ENCODE peak calls at places on chromosomes 13 and 19, in eight cellular contexts. One of them, this sample, is unnamed.

GRCh38 chr19:35559781-35560180 is 3.7 kb downstream of the ATP4A start:
- DNase-seq in T-helper 17 cell: no peak
- DNase-seq in anterior cingulate cortex: no peak
- DNase-seq in NCI-H510A treated with DMSO at 0.1 percent for 48 hours: no peak
- DNase-seq in AG09309: no peak
- DNase-seq in A172: no peak
- DNase-seq in choroid plexus epithelial cell: no peak
- DNase-seq in stimulated activated CD8-positive, alpha-beta memory T cell treated with anti-CD3 and anti-CD28 coated beads, Interleukin-15, amount 100 ng/mL, for 1 hour: no peak
- DNase-seq in this sample: no peak

GRCh38 chr19:7673995-7674667 is 2.8 kb upstream of the MCEMP1 start:
- DNase-seq in T-helper 17 cell: no peak
- DNase-seq in anterior cingulate cortex: peak
- DNase-seq in NCI-H510A treated with DMSO at 0.1 percent for 48 hours: peak
- DNase-seq in AG09309: no peak
- DNase-seq in A172: peak
- DNase-seq in choroid plexus epithelial cell: peak
- DNase-seq in stimulated activated CD8-positive, alpha-beta memory T cell treated with anti-CD3 and anti-CD28 coated beads, Interleukin-15, amount 100 ng/mL, for 1 hour: no peak
- DNase-seq in this sample: peak

GRCh38 chr13:106061781-106062180 is 473.7 kb downstream of the EFNB2 start:
- DNase-seq in T-helper 17 cell: no peak
- DNase-seq in anterior cingulate cortex: no peak
- DNase-seq in NCI-H510A treated with DMSO at 0.1 percent for 48 hours: no peak
- DNase-seq in AG09309: no peak
- DNase-seq in A172: no peak
- DNase-seq in choroid plexus epithelial cell: no peak
- DNase-seq in stimulated activated CD8-positive, alpha-beta memory T cell treated with anti-CD3 and anti-CD28 coated beads, Interleukin-15, amount 100 ng/mL, for 1 hour: no peak
- DNase-seq in this sample: no peak

GRCh38 chr13:71865858-71866172 is 1.2 kb downstream of the DACH1 start:
- DNase-seq in T-helper 17 cell: no peak
- DNase-seq in anterior cingulate cortex: no peak
- DNase-seq in NCI-H510A treated with DMSO at 0.1 percent for 48 hours: no peak
- DNase-seq in AG09309: no peak
- DNase-seq in A172: no peak
- DNase-seq in choroid plexus epithelial cell: no peak
- DNase-seq in stimulated activated CD8-positive, alpha-beta memory T cell treated with anti-CD3 and anti-CD28 coated beads, Interleukin-15, amount 100 ng/mL, for 1 hour: no peak
- DNase-seq in this sample: peak

GRCh38 chr13:48411281-48412099 is 1.4 kb downstream of the LPAR6 start:
- DNase-seq in T-helper 17 cell: no peak
- DNase-seq in anterior cingulate cortex: no peak
- DNase-seq in NCI-H510A treated with DMSO at 0.1 percent for 48 hours: no peak
- DNase-seq in AG09309: no peak
- DNase-seq in A172: peak
- DNase-seq in choroid plexus epithelial cell: peak
- DNase-seq in stimulated activated CD8-positive, alpha-beta memory T cell treated with anti-CD3 and anti-CD28 coated beads, Interleukin-15, amount 100 ng/mL, for 1 hour: no peak
- DNase-seq in this sample: peak

GRCh38 chr13:73782781-73783180 is 351.4 kb downstream of the KLF12 start:
- DNase-seq in T-helper 17 cell: no peak
- DNase-seq in anterior cingulate cortex: no peak
- DNase-seq in NCI-H510A treated with DMSO at 0.1 percent for 48 hours: no peak
- DNase-seq in AG09309: no peak
- DNase-seq in A172: no peak
- DNase-seq in choroid plexus epithelial cell: peak
- DNase-seq in stimulated activated CD8-positive, alpha-beta memory T cell treated with anti-CD3 and anti-CD28 coated beads, Interleukin-15, amount 100 ng/mL, for 1 hour: no peak
- DNase-seq in this sample: no peak

GRCh38 chr13:75414036-75414827 is 67.7 kb downstream of the TBC1D4 start:
- DNase-seq in T-helper 17 cell: no peak
- DNase-seq in anterior cingulate cortex: no peak
- DNase-seq in NCI-H510A treated with DMSO at 0.1 percent for 48 hours: no peak
- DNase-seq in AG09309: no peak
- DNase-seq in A172: no peak
- DNase-seq in choroid plexus epithelial cell: no peak
- DNase-seq in stimulated activated CD8-positive, alpha-beta memory T cell treated with anti-CD3 and anti-CD28 coated beads, Interleukin-15, amount 100 ng/mL, for 1 hour: no peak
- DNase-seq in this sample: no peak

GRCh38 chr13:44790289-44790688 is 199.0 kb downstream of the NUFIP1 start:
- DNase-seq in T-helper 17 cell: no peak
- DNase-seq in anterior cingulate cortex: no peak
- DNase-seq in NCI-H510A treated with DMSO at 0.1 percent for 48 hours: no peak
- DNase-seq in AG09309: no peak
- DNase-seq in A172: no peak
- DNase-seq in choroid plexus epithelial cell: no peak
- DNase-seq in stimulated activated CD8-positive, alpha-beta memory T cell treated with anti-CD3 and anti-CD28 coated beads, Interleukin-15, amount 100 ng/mL, for 1 hour: no peak
- DNase-seq in this sample: no peak

GRCh38 chr19:11324079-11324661 is 15.3 kb downstream of the RAB3D start:
- DNase-seq in T-helper 17 cell: no peak
- DNase-seq in anterior cingulate cortex: peak
- DNase-seq in NCI-H510A treated with DMSO at 0.1 percent for 48 hours: peak
- DNase-seq in AG09309: peak
- DNase-seq in A172: peak
- DNase-seq in choroid plexus epithelial cell: peak
- DNase-seq in stimulated activated CD8-positive, alpha-beta memory T cell treated with anti-CD3 and anti-CD28 coated beads, Interleukin-15, amount 100 ng/mL, for 1 hour: no peak
- DNase-seq in this sample: peak

GRCh38 chr13:25725104-25725503 is 326.7 kb downstream of the SHISA2 start:
- DNase-seq in T-helper 17 cell: no peak
- DNase-seq in anterior cingulate cortex: no peak
- DNase-seq in NCI-H510A treated with DMSO at 0.1 percent for 48 hours: no peak
- DNase-seq in AG09309: no peak
- DNase-seq in A172: no peak
- DNase-seq in choroid plexus epithelial cell: no peak
- DNase-seq in stimulated activated CD8-positive, alpha-beta memory T cell treated with anti-CD3 and anti-CD28 coated beads, Interleukin-15, amount 100 ng/mL, for 1 hour: no peak
- DNase-seq in this sample: no peak

GRCh38 chr19:55321466-55321865 is 3.7 kb downstream of the TMEM150B start:
- DNase-seq in T-helper 17 cell: no peak
- DNase-seq in anterior cingulate cortex: no peak
- DNase-seq in NCI-H510A treated with DMSO at 0.1 percent for 48 hours: no peak
- DNase-seq in AG09309: no peak
- DNase-seq in A172: no peak
- DNase-seq in choroid plexus epithelial cell: no peak
- DNase-seq in stimulated activated CD8-positive, alpha-beta memory T cell treated with anti-CD3 and anti-CD28 coated beads, Interleukin-15, amount 100 ng/mL, for 1 hour: no peak
- DNase-seq in this sample: no peak

GRCh38 chr19:54418030-54418929 is 3.0 kb downstream of the TTYH1 start:
- DNase-seq in T-helper 17 cell: no peak
- DNase-seq in anterior cingulate cortex: peak
- DNase-seq in NCI-H510A treated with DMSO at 0.1 percent for 48 hours: no peak
- DNase-seq in AG09309: no peak
- DNase-seq in A172: peak
- DNase-seq in choroid plexus epithelial cell: peak
- DNase-seq in stimulated activated CD8-positive, alpha-beta memory T cell treated with anti-CD3 and anti-CD28 coated beads, Interleukin-15, amount 100 ng/mL, for 1 hour: no peak
- DNase-seq in this sample: peak

GRCh38 chr13:32530841-32531253 is 7.7 kb downstream of the N4BP2L2 start:
- DNase-seq in T-helper 17 cell: no peak
- DNase-seq in anterior cingulate cortex: no peak
- DNase-seq in NCI-H510A treated with DMSO at 0.1 percent for 48 hours: no peak
- DNase-seq in AG09309: peak
- DNase-seq in A172: no peak
- DNase-seq in choroid plexus epithelial cell: peak
- DNase-seq in stimulated activated CD8-positive, alpha-beta memory T cell treated with anti-CD3 and anti-CD28 coated beads, Interleukin-15, amount 100 ng/mL, for 1 hour: no peak
- DNase-seq in this sample: peak

GRCh38 chr19:7861619-7862412 is 12.4 kb downstream of the PRR36 start:
- DNase-seq in T-helper 17 cell: no peak
- DNase-seq in anterior cingulate cortex: no peak
- DNase-seq in NCI-H510A treated with DMSO at 0.1 percent for 48 hours: no peak
- DNase-seq in AG09309: no peak
- DNase-seq in A172: no peak
- DNase-seq in choroid plexus epithelial cell: no peak
- DNase-seq in stimulated activated CD8-positive, alpha-beta memory T cell treated with anti-CD3 and anti-CD28 coated beads, Interleukin-15, amount 100 ng/mL, for 1 hour: no peak
- DNase-seq in this sample: no peak

GRCh38 chr13:111295896-111296295 is 24.5 kb upstream of the TEX29 start:
- DNase-seq in T-helper 17 cell: no peak
- DNase-seq in anterior cingulate cortex: no peak
- DNase-seq in NCI-H510A treated with DMSO at 0.1 percent for 48 hours: no peak
- DNase-seq in AG09309: no peak
- DNase-seq in A172: no peak
- DNase-seq in choroid plexus epithelial cell: no peak
- DNase-seq in stimulated activated CD8-positive, alpha-beta memory T cell treated with anti-CD3 and anti-CD28 coated beads, Interleukin-15, amount 100 ng/mL, for 1 hour: no peak
- DNase-seq in this sample: no peak

GRCh38 chr13:112032186-112032835 is 34.6 kb upstream of the SOX1 start:
- DNase-seq in T-helper 17 cell: no peak
- DNase-seq in anterior cingulate cortex: no peak
- DNase-seq in NCI-H510A treated with DMSO at 0.1 percent for 48 hours: peak
- DNase-seq in AG09309: no peak
- DNase-seq in A172: no peak
- DNase-seq in choroid plexus epithelial cell: no peak
- DNase-seq in stimulated activated CD8-positive, alpha-beta memory T cell treated with anti-CD3 and anti-CD28 coated beads, Interleukin-15, amount 100 ng/mL, for 1 hour: no peak
- DNase-seq in this sample: peak

GRCh38 chr19:56678205-56678604 is 6.6 kb upstream of the ZNF835 start:
- DNase-seq in T-helper 17 cell: no peak
- DNase-seq in anterior cingulate cortex: peak
- DNase-seq in NCI-H510A treated with DMSO at 0.1 percent for 48 hours: no peak
- DNase-seq in AG09309: no peak
- DNase-seq in A172: no peak
- DNase-seq in choroid plexus epithelial cell: no peak
- DNase-seq in stimulated activated CD8-positive, alpha-beta memory T cell treated with anti-CD3 and anti-CD28 coated beads, Interleukin-15, amount 100 ng/mL, for 1 hour: no peak
- DNase-seq in this sample: no peak

GRCh38 chr13:31207630-31208549 is 8.1 kb downstream of the B3GLCT start:
- DNase-seq in T-helper 17 cell: no peak
- DNase-seq in anterior cingulate cortex: peak
- DNase-seq in NCI-H510A treated with DMSO at 0.1 percent for 48 hours: no peak
- DNase-seq in AG09309: no peak
- DNase-seq in A172: no peak
- DNase-seq in choroid plexus epithelial cell: peak
- DNase-seq in stimulated activated CD8-positive, alpha-beta memory T cell treated with anti-CD3 and anti-CD28 coated beads, Interleukin-15, amount 100 ng/mL, for 1 hour: no peak
- DNase-seq in this sample: peak

GRCh38 chr19:44848036-44848804 is 2.1 kb downstream of the NECTIN2 start:
- DNase-seq in T-helper 17 cell: no peak
- DNase-seq in anterior cingulate cortex: no peak
- DNase-seq in NCI-H510A treated with DMSO at 0.1 percent for 48 hours: no peak
- DNase-seq in AG09309: no peak
- DNase-seq in A172: no peak
- DNase-seq in choroid plexus epithelial cell: peak
- DNase-seq in stimulated activated CD8-positive, alpha-beta memory T cell treated with anti-CD3 and anti-CD28 coated beads, Interleukin-15, amount 100 ng/mL, for 1 hour: no peak
- DNase-seq in this sample: peak

GRCh38 chr13:23578411-23579071 is 8.3 kb downstream of the TNFRSF19 start:
- DNase-seq in T-helper 17 cell: peak
- DNase-seq in anterior cingulate cortex: peak
- DNase-seq in NCI-H510A treated with DMSO at 0.1 percent for 48 hours: peak
- DNase-seq in AG09309: no peak
- DNase-seq in A172: peak
- DNase-seq in choroid plexus epithelial cell: peak
- DNase-seq in stimulated activated CD8-positive, alpha-beta memory T cell treated with anti-CD3 and anti-CD28 coated beads, Interleukin-15, amount 100 ng/mL, for 1 hour: no peak
- DNase-seq in this sample: peak

GRCh38 chr13:57634829-57635165 is 3.3 kb downstream of the PCDH17 start:
- DNase-seq in T-helper 17 cell: no peak
- DNase-seq in anterior cingulate cortex: no peak
- DNase-seq in NCI-H510A treated with DMSO at 0.1 percent for 48 hours: no peak
- DNase-seq in AG09309: no peak
- DNase-seq in A172: no peak
- DNase-seq in choroid plexus epithelial cell: no peak
- DNase-seq in stimulated activated CD8-positive, alpha-beta memory T cell treated with anti-CD3 and anti-CD28 coated beads, Interleukin-15, amount 100 ng/mL, for 1 hour: no peak
- DNase-seq in this sample: no peak

GRCh38 chr13:92573467-92574057 is 653.0 kb upstream of the GPC6 start:
- DNase-seq in T-helper 17 cell: no peak
- DNase-seq in anterior cingulate cortex: no peak
- DNase-seq in NCI-H510A treated with DMSO at 0.1 percent for 48 hours: no peak
- DNase-seq in AG09309: no peak
- DNase-seq in A172: peak
- DNase-seq in choroid plexus epithelial cell: peak
- DNase-seq in stimulated activated CD8-positive, alpha-beta memory T cell treated with anti-CD3 and anti-CD28 coated beads, Interleukin-15, amount 100 ng/mL, for 1 hour: no peak
- DNase-seq in this sample: peak

GRCh38 chr13:99873141-99873540 is 98.4 kb downstream of the ZIC5 start:
- DNase-seq in T-helper 17 cell: no peak
- DNase-seq in anterior cingulate cortex: no peak
- DNase-seq in NCI-H510A treated with DMSO at 0.1 percent for 48 hours: no peak
- DNase-seq in AG09309: no peak
- DNase-seq in A172: no peak
- DNase-seq in choroid plexus epithelial cell: no peak
- DNase-seq in stimulated activated CD8-positive, alpha-beta memory T cell treated with anti-CD3 and anti-CD28 coated beads, Interleukin-15, amount 100 ng/mL, for 1 hour: no peak
- DNase-seq in this sample: no peak

GRCh38 chr19:12365094-12365371 is 450 bp downstream of the ZNF442 start:
- DNase-seq in T-helper 17 cell: no peak
- DNase-seq in anterior cingulate cortex: no peak
- DNase-seq in NCI-H510A treated with DMSO at 0.1 percent for 48 hours: no peak
- DNase-seq in AG09309: no peak
- DNase-seq in A172: peak
- DNase-seq in choroid plexus epithelial cell: peak
- DNase-seq in stimulated activated CD8-positive, alpha-beta memory T cell treated with anti-CD3 and anti-CD28 coated beads, Interleukin-15, amount 100 ng/mL, for 1 hour: no peak
- DNase-seq in this sample: no peak

GRCh38 chr13:99806671-99807070 is 164.9 kb downstream of the ZIC5 start:
- DNase-seq in T-helper 17 cell: no peak
- DNase-seq in anterior cingulate cortex: no peak
- DNase-seq in NCI-H510A treated with DMSO at 0.1 percent for 48 hours: no peak
- DNase-seq in AG09309: no peak
- DNase-seq in A172: no peak
- DNase-seq in choroid plexus epithelial cell: no peak
- DNase-seq in stimulated activated CD8-positive, alpha-beta memory T cell treated with anti-CD3 and anti-CD28 coated beads, Interleukin-15, amount 100 ng/mL, for 1 hour: no peak
- DNase-seq in this sample: no peak

GRCh38 chr13:95956589-95957148 is 96.5 kb downstream of the UGGT2 start:
- DNase-seq in T-helper 17 cell: no peak
- DNase-seq in anterior cingulate cortex: no peak
- DNase-seq in NCI-H510A treated with DMSO at 0.1 percent for 48 hours: no peak
- DNase-seq in AG09309: no peak
- DNase-seq in A172: no peak
- DNase-seq in choroid plexus epithelial cell: peak
- DNase-seq in stimulated activated CD8-positive, alpha-beta memory T cell treated with anti-CD3 and anti-CD28 coated beads, Interleukin-15, amount 100 ng/mL, for 1 hour: no peak
- DNase-seq in this sample: peak

GRCh38 chr19:8108560-8109445 is 40.6 kb downstream of the FBN3 start:
- DNase-seq in T-helper 17 cell: no peak
- DNase-seq in anterior cingulate cortex: no peak
- DNase-seq in NCI-H510A treated with DMSO at 0.1 percent for 48 hours: no peak
- DNase-seq in AG09309: no peak
- DNase-seq in A172: no peak
- DNase-seq in choroid plexus epithelial cell: no peak
- DNase-seq in stimulated activated CD8-positive, alpha-beta memory T cell treated with anti-CD3 and anti-CD28 coated beads, Interleukin-15, amount 100 ng/mL, for 1 hour: no peak
- DNase-seq in this sample: no peak